ENCODE peak calls at places on chromosomes 5 and 9, in four cellular contexts. U is PC-3, O is fibroblast of lung, A is H1. Y is an unnamed sample.
A peak's percentile ranks its signal among the peaks of the same experiment; 100 is the strongest.

GRCh38 chr5:67206381-67207328 is 10.1 kb upstream of the CD180 start:
- DNase-seq in U (peak; percentile 97), O (peak; percentile 40), A (no peak), Y (peak; percentile 95)

GRCh38 chr9:75636427-75637045 is 253.9 kb upstream of the PCSK5 start:
- DNase-seq in U (no peak), O (no peak), A (no peak), Y (peak; percentile 5)

GRCh38 chr9:128159073-128159783 is 837 bp upstream of the BBLN start:
- DNase-seq in U (no peak), O (no peak), A (no peak), Y (peak; percentile 56)

GRCh38 chr9:133716564-133717112 is 21.5 kb downstream of the SARDH start:
- DNase-seq in U (no peak), O (no peak), A (no peak), Y (no peak)

GRCh38 chr5:138468966-138469539 is 3.8 kb downstream of the EGR1 start:
- DNase-seq in U (no peak), O (no peak), A (no peak), Y (no peak)

GRCh38 chr5:75071100-75071499 is 18.7 kb upstream of the GCNT4 start:
- DNase-seq in U (no peak), O (no peak), A (no peak), Y (no peak)

GRCh38 chr5:149435660-149436059 is 56.6 kb upstream of the IL17B start:
- DNase-seq in U (no peak), O (no peak), A (no peak), Y (no peak)

GRCh38 chr5:55338092-55338613 is 30.4 kb downstream of the MTREX start:
- DNase-seq in U (no peak), O (no peak), A (no peak), Y (no peak)

GRCh38 chr9:123912167-123912897 is 17.6 kb downstream of the DENND1A start:
- DNase-seq in U (no peak), O (no peak), A (no peak), Y (no peak)

GRCh38 chr9:115651456-115651855 is 502.1 kb upstream of the PAPPA start:
- DNase-seq in U (no peak), O (peak; percentile 34), A (no peak), Y (no peak)

DNA sequence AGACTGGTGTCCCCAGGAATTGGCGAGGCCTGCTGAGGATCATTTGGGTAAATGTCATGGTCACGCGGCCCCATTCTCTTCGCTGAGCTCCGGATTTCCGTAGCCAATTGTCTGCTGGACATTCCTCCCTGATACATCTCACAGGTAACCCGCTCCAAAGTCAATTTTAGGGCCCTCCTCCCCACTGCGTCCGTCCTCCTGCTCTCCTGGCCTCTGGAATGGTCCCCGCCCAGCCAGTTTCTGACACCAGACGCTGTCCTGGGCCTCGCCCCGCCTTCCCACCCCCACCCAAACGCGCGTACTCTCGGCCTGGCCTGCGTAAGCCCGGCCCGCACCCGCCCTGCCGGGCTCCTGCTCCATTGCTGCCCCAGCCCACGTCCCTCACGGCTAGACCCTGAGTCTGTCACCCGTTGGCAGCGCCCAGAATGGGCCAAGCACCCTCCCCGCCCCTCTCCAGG is 202.0 kb downstream of the AUH start:
- DNase-seq in U (no peak), O (no peak), A (peak; percentile 49), Y (no peak)
- H3K27ac ChIP-seq in U (no peak overlapping the region), O (no peak overlapping the region), A (no peak overlapping the region), Y (no peak overlapping the region)

GRCh38 chr9:981491-981898 is 5.0 kb downstream of the DMRT3 start:
- DNase-seq in U (no peak), O (no peak), A (peak; percentile 59), Y (no peak)
- TF ChIP-seq EZH2 in U (no peak), O (no peak), A (no peak), Y (no peak)

DNA sequence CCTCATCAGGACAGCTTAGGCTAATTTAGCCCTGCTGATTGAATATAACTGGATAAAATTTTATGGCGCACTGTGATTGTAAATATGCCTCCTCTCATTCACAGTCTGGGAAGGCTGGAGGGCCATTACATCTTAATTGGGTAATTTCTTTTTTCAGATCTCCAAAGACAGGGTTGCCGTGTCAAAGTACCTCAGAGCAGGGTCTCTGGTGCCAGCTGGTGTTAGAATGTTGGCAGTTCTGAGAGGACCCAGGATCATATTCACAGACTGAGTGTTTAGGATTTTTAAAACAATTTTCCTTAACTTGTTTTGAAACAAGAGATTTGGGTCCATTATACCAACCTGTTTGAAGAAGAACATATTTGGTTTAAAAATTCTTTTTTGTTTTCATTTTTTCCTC is 455.7 kb upstream of the TLE4 start:
- DNase-seq in U (no peak), O (no peak), A (no peak), Y (no peak)
- TF ChIP-seq CTCF in U (no peak), O (no peak), A (no peak), Y (no peak)

DNA sequence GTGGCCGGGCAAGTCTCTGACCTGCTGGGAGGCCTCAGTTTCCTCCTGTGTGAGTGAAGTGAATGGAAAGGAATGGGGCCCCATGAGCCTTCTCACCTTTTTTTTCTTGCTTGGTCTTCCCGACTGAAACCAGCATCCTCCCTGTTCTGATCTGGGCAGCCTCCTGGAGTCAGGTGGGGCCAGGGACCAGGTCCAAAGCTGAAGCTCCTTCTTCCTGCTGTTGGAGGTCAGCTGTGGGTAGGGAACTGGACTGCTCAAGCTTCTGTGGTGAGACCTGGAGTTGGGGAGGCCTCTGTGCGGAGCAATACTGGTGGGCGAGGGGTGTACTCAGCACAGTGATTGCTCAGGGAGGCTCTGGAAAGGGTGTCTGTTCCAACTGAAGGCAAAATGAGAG is 99.7 kb downstream of the PCSK1 start:
- DNase-seq in U (no peak), O (no peak), A (no peak), Y (no peak)
- H3K27ac ChIP-seq in U (no peak overlapping the region), O (no peak overlapping the region), A (no peak overlapping the region), Y (no peak overlapping the region)

DNA sequence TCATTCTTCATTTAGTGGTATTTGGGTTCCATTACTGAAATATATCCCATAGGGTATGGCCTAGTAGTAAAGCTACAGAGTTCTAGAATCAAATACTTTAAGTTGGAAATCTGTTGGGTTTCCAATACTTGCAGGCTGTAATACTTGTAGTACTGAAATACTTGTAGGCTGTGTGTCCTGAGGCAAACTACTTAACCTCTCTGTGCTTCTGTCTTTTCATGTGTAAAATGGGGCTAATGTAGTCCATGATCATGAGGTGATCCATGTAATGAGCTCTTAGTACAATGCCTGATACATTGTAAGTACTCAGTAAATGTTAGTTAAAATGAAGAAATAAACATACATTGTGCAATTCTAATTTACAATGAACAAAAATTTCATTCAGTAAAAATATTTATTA is 368.9 kb downstream of the CSNK1G3 start:
- DNase-seq in U (no peak), O (no peak), A (no peak), Y (no peak)
- TF ChIP-seq EZH2 in U (no peak), O (no peak), A (no peak), Y (no peak)

GRCh38 chr5:135750506-135750905 is 84.0 kb upstream of the SLC25A48 start:
- DNase-seq in U (no peak), O (no peak), A (no peak), Y (no peak)
- TF ChIP-seq CTCF in U (peak; percentile 30), O (no peak), A (peak; percentile 59), Y (peak; percentile 21)

Y was measured in DND-41.